ENCODE peak calls at places on chromosomes 4 and X, in nine cellular contexts. One of them, this sample, is unnamed.

GRCh38 chr4:169810325-169811323 is 52.9 kb upstream of the HPF1 start:
- DNase-seq in fibroblast of pulmonary artery: peak; percentile 90
- DNase-seq in astrocyte: peak; percentile 64
- DNase-seq in testis: peak; percentile 52
- DNase-seq in AG10803: peak; percentile 83
- DNase-seq in keratinocyte: no peak
- DNase-seq in MCF 10A: peak; percentile 86
- DNase-seq in SK-N-SH: peak; percentile 64
- DNase-seq in LNCaP clone FGC: peak; percentile 86
- DNase-seq in this sample: no peak

GRCh38 chrX:150854856-150855255 is 43.6 kb downstream of the CD99L2 start:
- DNase-seq in fibroblast of pulmonary artery: no peak
- DNase-seq in astrocyte: no peak
- DNase-seq in testis: no peak
- DNase-seq in AG10803: no peak
- DNase-seq in keratinocyte: no peak
- DNase-seq in MCF 10A: no peak
- DNase-seq in SK-N-SH: no peak
- DNase-seq in LNCaP clone FGC: no peak
- DNase-seq in this sample: peak; percentile 18

GRCh38 chrX:1072637-1073377 is 139.6 kb downstream of the CRLF2 start:
- DNase-seq in fibroblast of pulmonary artery: no peak
- DNase-seq in astrocyte: no peak
- DNase-seq in testis: peak; percentile 80
- DNase-seq in AG10803: no peak
- DNase-seq in keratinocyte: no peak
- DNase-seq in MCF 10A: no peak
- DNase-seq in SK-N-SH: no peak
- DNase-seq in LNCaP clone FGC: no peak
- DNase-seq in this sample: peak; percentile 19

GRCh38 chr4:146639414-146639814 is 721 bp downstream of the POU4F2 start:
- DNase-seq in fibroblast of pulmonary artery: no peak
- DNase-seq in astrocyte: no peak
- DNase-seq in testis: no peak
- DNase-seq in AG10803: no peak
- DNase-seq in keratinocyte: no peak
- DNase-seq in MCF 10A: no peak
- DNase-seq in SK-N-SH: no peak
- DNase-seq in LNCaP clone FGC: no peak
- DNase-seq in this sample: no peak

GRCh38 chr4:114366368-114366767 is 232.2 kb upstream of the UGT8 start:
- DNase-seq in fibroblast of pulmonary artery: no peak
- DNase-seq in astrocyte: no peak
- DNase-seq in testis: no peak
- DNase-seq in AG10803: no peak
- DNase-seq in keratinocyte: no peak
- DNase-seq in MCF 10A: no peak
- DNase-seq in SK-N-SH: no peak
- DNase-seq in LNCaP clone FGC: no peak
- DNase-seq in this sample: no peak

GRCh38 chrX:16845686-16846085 is 24.5 kb downstream of the RBBP7 start:
- DNase-seq in fibroblast of pulmonary artery: no peak
- DNase-seq in astrocyte: no peak
- DNase-seq in testis: no peak
- DNase-seq in AG10803: no peak
- DNase-seq in keratinocyte: no peak
- DNase-seq in MCF 10A: no peak
- DNase-seq in SK-N-SH: no peak
- DNase-seq in LNCaP clone FGC: no peak
- DNase-seq in this sample: no peak

GRCh38 chrX:13164611-13165010 is 120.2 kb upstream of the FAM9C start:
- DNase-seq in fibroblast of pulmonary artery: no peak
- DNase-seq in astrocyte: no peak
- DNase-seq in testis: no peak
- DNase-seq in AG10803: no peak
- DNase-seq in keratinocyte: no peak
- DNase-seq in MCF 10A: no peak
- DNase-seq in SK-N-SH: no peak
- DNase-seq in LNCaP clone FGC: no peak
- DNase-seq in this sample: no peak

GRCh38 chr4:54227261-54228063 is 1.6 kb upstream of the PDGFRA start:
- DNase-seq in fibroblast of pulmonary artery: peak; percentile 76
- DNase-seq in astrocyte: peak; percentile 69
- DNase-seq in testis: peak; percentile 69
- DNase-seq in AG10803: peak; percentile 78
- DNase-seq in keratinocyte: no peak
- DNase-seq in MCF 10A: no peak
- DNase-seq in SK-N-SH: peak; percentile 77
- DNase-seq in LNCaP clone FGC: no peak
- DNase-seq in this sample: peak; percentile 35

DNA sequence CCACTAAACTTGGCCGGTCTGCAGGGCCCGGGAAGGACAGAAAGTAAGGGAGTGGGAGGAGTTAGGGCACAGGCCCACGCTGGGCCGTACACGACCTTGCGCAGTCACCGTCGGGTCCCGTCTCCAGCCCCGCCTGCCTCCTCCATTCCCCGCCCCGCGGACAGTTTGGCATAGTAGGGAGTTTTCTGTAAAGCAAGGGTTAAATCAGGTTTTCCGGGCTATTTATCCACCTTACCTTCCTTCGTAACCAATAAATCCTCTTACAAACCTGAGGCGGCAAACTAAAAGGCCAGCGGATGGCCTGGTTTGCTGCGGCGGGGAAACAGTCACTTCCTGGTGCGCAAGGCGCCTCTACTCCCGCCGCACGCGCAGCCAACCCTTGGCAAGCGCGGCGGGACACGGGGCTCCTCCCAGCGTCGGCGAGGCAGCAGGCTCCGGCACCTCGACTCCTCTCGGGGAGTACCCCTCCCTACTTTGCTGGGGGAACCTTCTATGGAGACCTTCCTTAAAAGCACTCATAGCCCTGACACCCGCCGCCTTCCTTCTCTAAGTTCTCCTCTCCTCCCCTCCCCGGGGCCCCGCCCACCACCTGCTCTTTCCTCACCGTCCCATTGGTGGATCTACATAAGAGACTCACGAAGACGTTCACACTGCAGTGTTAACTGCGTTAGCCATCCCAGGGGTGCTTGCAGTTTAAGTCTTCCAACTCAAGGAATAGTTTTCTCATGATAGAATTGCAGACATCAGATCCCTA is at the start of gene TRMT2B:
- DNase-seq in fibroblast of pulmonary artery: peak; percentile 69
- DNase-seq in astrocyte: peak; percentile 69
- DNase-seq in testis: peak; percentile 89
- DNase-seq in AG10803: peak; percentile 61
- DNase-seq in keratinocyte: no peak
- DNase-seq in MCF 10A: peak; percentile 73
- DNase-seq in SK-N-SH: peak; percentile 74
- DNase-seq in LNCaP clone FGC: peak; percentile 36
- DNase-seq in this sample: peak; percentile 65
- TF ChIP-seq CTCF in fibroblast of pulmonary artery: no peak
- TF ChIP-seq CTCF in astrocyte: no peak
- TF ChIP-seq CTCF in testis: no peak
- TF ChIP-seq CTCF in AG10803: no peak
- TF ChIP-seq CTCF in keratinocyte: no peak
- TF ChIP-seq CTCF in MCF 10A: no peak
- TF ChIP-seq CTCF in SK-N-SH: no peak
- TF ChIP-seq CTCF in LNCaP clone FGC: no peak
- TF ChIP-seq CTCF in this sample: no peak

GRCh38 chrX:137428777-137429564 is 137.0 kb upstream of the ZIC3 start:
- DNase-seq in fibroblast of pulmonary artery: no peak
- DNase-seq in astrocyte: no peak
- DNase-seq in testis: no peak
- DNase-seq in AG10803: no peak
- DNase-seq in keratinocyte: no peak
- DNase-seq in MCF 10A: no peak
- DNase-seq in SK-N-SH: no peak
- DNase-seq in LNCaP clone FGC: no peak
- DNase-seq in this sample: peak; percentile 20

GRCh38 chrX:137431693-137432488 is 134.0 kb upstream of the ZIC3 start:
- DNase-seq in fibroblast of pulmonary artery: no peak
- DNase-seq in astrocyte: no peak
- DNase-seq in testis: no peak
- DNase-seq in AG10803: no peak
- DNase-seq in keratinocyte: no peak
- DNase-seq in MCF 10A: peak; percentile 8
- DNase-seq in SK-N-SH: no peak
- DNase-seq in LNCaP clone FGC: no peak
- DNase-seq in this sample: no peak

GRCh38 chrX:137430984-137431475 is 134.9 kb upstream of the ZIC3 start:
- DNase-seq in fibroblast of pulmonary artery: no peak
- DNase-seq in astrocyte: no peak
- DNase-seq in testis: no peak
- DNase-seq in AG10803: no peak
- DNase-seq in keratinocyte: no peak
- DNase-seq in MCF 10A: no peak
- DNase-seq in SK-N-SH: no peak
- DNase-seq in LNCaP clone FGC: no peak
- DNase-seq in this sample: no peak

GRCh38 chrX:137430301-137430700 is 135.6 kb upstream of the ZIC3 start:
- DNase-seq in fibroblast of pulmonary artery: no peak
- DNase-seq in astrocyte: no peak
- DNase-seq in testis: no peak
- DNase-seq in AG10803: no peak
- DNase-seq in keratinocyte: no peak
- DNase-seq in MCF 10A: no peak
- DNase-seq in SK-N-SH: no peak
- DNase-seq in LNCaP clone FGC: no peak
- DNase-seq in this sample: no peak

DNA sequence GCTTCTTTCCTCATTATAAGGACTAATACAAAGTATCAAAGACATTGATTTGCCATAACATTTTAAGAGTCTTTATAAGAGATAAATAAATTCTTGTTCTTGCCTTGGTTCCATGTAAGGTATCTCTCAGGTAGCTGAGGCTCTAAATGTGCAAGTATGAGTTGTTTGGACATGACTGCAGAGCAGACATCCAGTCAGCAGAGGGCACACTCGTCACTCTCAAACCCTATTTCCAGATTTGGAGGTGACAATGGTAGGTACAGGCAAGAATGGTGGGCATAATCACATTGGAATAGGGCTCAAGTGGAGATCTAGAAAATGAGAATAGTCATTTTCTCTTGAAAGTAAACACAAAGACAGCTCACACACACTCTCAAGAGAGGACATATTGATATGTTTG is 133.3 kb upstream of the ZIC3 start:
- DNase-seq in fibroblast of pulmonary artery: no peak
- DNase-seq in astrocyte: no peak
- DNase-seq in testis: no peak
- DNase-seq in AG10803: no peak
- DNase-seq in keratinocyte: no peak
- DNase-seq in MCF 10A: peak; percentile 14
- DNase-seq in SK-N-SH: peak; percentile 43
- DNase-seq in LNCaP clone FGC: no peak
- DNase-seq in this sample: peak; percentile 42
- TF ChIP-seq CTCF in fibroblast of pulmonary artery: no peak
- TF ChIP-seq CTCF in astrocyte: peak; percentile 31
- TF ChIP-seq CTCF in testis: peak; percentile 25
- TF ChIP-seq CTCF in AG10803: no peak
- TF ChIP-seq CTCF in keratinocyte: peak; percentile 19
- TF ChIP-seq CTCF in MCF 10A: peak; percentile 30
- TF ChIP-seq CTCF in SK-N-SH: peak; percentile 59
- TF ChIP-seq CTCF in LNCaP clone FGC: peak; percentile 63
- TF ChIP-seq CTCF in this sample: peak; percentile 44

GRCh38 chr4:164753873-164754488 is at the start of gene SMIM31:
- DNase-seq in fibroblast of pulmonary artery: no peak
- DNase-seq in astrocyte: no peak
- DNase-seq in testis: no peak
- DNase-seq in AG10803: no peak
- DNase-seq in keratinocyte: no peak
- DNase-seq in MCF 10A: no peak
- DNase-seq in SK-N-SH: no peak
- DNase-seq in LNCaP clone FGC: peak; percentile 75
- DNase-seq in this sample: no peak

GRCh38 chr4:164748375-164748774 is 5.6 kb upstream of the SMIM31 start:
- DNase-seq in fibroblast of pulmonary artery: peak; percentile 49
- DNase-seq in astrocyte: peak; percentile 4
- DNase-seq in testis: no peak
- DNase-seq in AG10803: peak; percentile 19
- DNase-seq in keratinocyte: no peak
- DNase-seq in MCF 10A: peak; percentile 39
- DNase-seq in SK-N-SH: peak; percentile 13
- DNase-seq in LNCaP clone FGC: no peak
- DNase-seq in this sample: no peak
- TF ChIP-seq CTCF in fibroblast of pulmonary artery: peak; percentile 34
- TF ChIP-seq CTCF in astrocyte: peak; percentile 22
- TF ChIP-seq CTCF in testis: peak; percentile 58
- TF ChIP-seq CTCF in AG10803: peak; percentile 54
- TF ChIP-seq CTCF in keratinocyte: no peak
- TF ChIP-seq CTCF in MCF 10A: peak; percentile 41
- TF ChIP-seq CTCF in SK-N-SH: peak; percentile 66
- TF ChIP-seq CTCF in LNCaP clone FGC: peak; percentile 35
- TF ChIP-seq CTCF in this sample: peak; percentile 73

GRCh38 chr4:6782846-6783110 is 251 bp downstream of the KIAA0232 start:
- DNase-seq in fibroblast of pulmonary artery: no peak
- DNase-seq in astrocyte: no peak
- DNase-seq in testis: no peak
- DNase-seq in AG10803: no peak
- DNase-seq in keratinocyte: no peak
- DNase-seq in MCF 10A: no peak
- DNase-seq in SK-N-SH: no peak
- DNase-seq in LNCaP clone FGC: no peak
- DNase-seq in this sample: no peak

GRCh38 chr4:6782147-6782845 is at the start of gene KIAA0232:
- DNase-seq in fibroblast of pulmonary artery: peak; percentile 94
- DNase-seq in astrocyte: peak; percentile 93
- DNase-seq in testis: peak; percentile 95
- DNase-seq in AG10803: peak; percentile 97
- DNase-seq in keratinocyte: no peak
- DNase-seq in MCF 10A: peak; percentile 87
- DNase-seq in SK-N-SH: peak; percentile 99
- DNase-seq in LNCaP clone FGC: peak; percentile 73
- DNase-seq in this sample: peak; percentile 94

GRCh38 chr4:6785572-6785925 is 3.0 kb downstream of the KIAA0232 start:
- DNase-seq in fibroblast of pulmonary artery: no peak
- DNase-seq in astrocyte: no peak
- DNase-seq in testis: peak; percentile 7
- DNase-seq in AG10803: no peak
- DNase-seq in keratinocyte: no peak
- DNase-seq in MCF 10A: no peak
- DNase-seq in SK-N-SH: no peak
- DNase-seq in LNCaP clone FGC: no peak
- DNase-seq in this sample: no peak

GRCh38 chr4:6781561-6781960 is 966 bp upstream of the KIAA0232 start:
- DNase-seq in fibroblast of pulmonary artery: no peak
- DNase-seq in astrocyte: no peak
- DNase-seq in testis: no peak
- DNase-seq in AG10803: no peak
- DNase-seq in keratinocyte: no peak
- DNase-seq in MCF 10A: no peak
- DNase-seq in SK-N-SH: no peak
- DNase-seq in LNCaP clone FGC: no peak
- DNase-seq in this sample: no peak

DNA sequence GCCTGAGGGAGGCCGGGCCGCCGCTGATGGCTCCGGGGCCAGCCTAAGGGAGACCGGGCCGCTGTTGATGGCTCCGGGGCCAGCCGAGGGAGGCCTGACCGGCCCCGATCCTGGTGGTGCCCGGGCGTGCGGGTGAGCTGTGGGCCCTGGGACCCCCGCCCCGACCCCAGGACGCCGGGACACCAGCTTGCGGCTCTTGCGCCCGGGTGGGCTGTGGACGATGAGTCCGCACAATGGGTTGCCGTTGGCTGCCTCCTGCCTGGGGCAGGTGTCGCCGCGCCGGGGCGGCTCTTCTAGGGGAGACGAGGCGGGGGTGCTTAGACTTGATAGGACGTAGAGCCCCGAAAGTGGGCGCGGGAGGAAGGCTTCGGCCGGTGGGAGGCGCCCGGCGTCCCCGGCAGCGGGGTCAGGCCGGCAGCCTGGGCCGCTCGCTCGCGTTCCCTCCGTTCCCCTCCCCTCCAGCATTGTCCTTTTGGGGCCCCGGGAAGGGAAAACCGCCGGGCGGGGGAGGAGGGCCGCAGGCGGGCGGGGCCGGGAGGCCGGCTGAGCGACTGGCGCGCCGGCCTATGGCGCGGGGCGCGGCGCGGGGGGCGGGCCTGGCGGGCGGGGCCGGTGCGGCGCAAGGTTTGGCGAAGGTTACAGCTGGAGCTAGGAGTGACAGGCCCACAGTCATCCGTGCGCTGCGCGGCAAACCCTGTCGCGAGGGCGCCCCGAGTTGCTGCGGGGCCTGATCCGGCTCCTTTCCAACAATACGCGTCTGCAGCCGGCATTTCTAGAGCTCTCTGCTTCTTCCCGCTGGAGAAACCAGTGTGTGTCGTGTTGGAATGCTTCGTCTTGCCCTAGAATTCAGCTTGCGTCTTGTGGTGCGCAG is 819 bp downstream of the KIAA0232 start:
- DNase-seq in fibroblast of pulmonary artery: peak; percentile 86
- DNase-seq in astrocyte: peak; percentile 58
- DNase-seq in testis: peak; percentile 92
- DNase-seq in AG10803: peak; percentile 85
- DNase-seq in keratinocyte: no peak
- DNase-seq in MCF 10A: peak; percentile 88
- DNase-seq in SK-N-SH: peak; percentile 98
- DNase-seq in LNCaP clone FGC: peak; percentile 25
- DNase-seq in this sample: peak; percentile 95
- TF ChIP-seq CTCF in fibroblast of pulmonary artery: no peak
- TF ChIP-seq CTCF in astrocyte: no peak
- TF ChIP-seq CTCF in testis: no peak
- TF ChIP-seq CTCF in AG10803: no peak
- TF ChIP-seq CTCF in keratinocyte: no peak
- TF ChIP-seq CTCF in MCF 10A: no peak
- TF ChIP-seq CTCF in SK-N-SH: peak; percentile 25
- TF ChIP-seq CTCF in LNCaP clone FGC: no peak
- TF ChIP-seq CTCF in this sample: no peak

This sample was measured in glutamatergic neuron.